ENCODE peak calls at places on chromosomes 5 and 9, in five cellular contexts. One of them, this sample, is unnamed.

GRCh38 chr9:34085581-34086500 is 37.2 kb upstream of the UBAP2 start:
- DNase-seq in esophagus squamous epithelium: no peak
- DNase-seq in transverse colon: no peak
- DNase-seq in adrenal gland: no peak
- DNase-seq in left lung: no peak
- DNase-seq in this sample: no peak

GRCh38 chr5:132180134-132180745 is 47.4 kb downstream of the P4HA2 start:
- DNase-seq in esophagus squamous epithelium: no peak
- DNase-seq in transverse colon: no peak
- DNase-seq in adrenal gland: peak; percentile 29
- DNase-seq in left lung: no peak
- DNase-seq in this sample: peak; percentile 32

GRCh38 chr9:79812507-79813261 is 240.9 kb downstream of the TLE4 start:
- DNase-seq in esophagus squamous epithelium: no peak
- DNase-seq in transverse colon: no peak
- DNase-seq in adrenal gland: no peak
- DNase-seq in left lung: no peak
- DNase-seq in this sample: no peak

GRCh38 chr5:121979691-121980090 is 17.9 kb downstream of the SRFBP1 start:
- DNase-seq in esophagus squamous epithelium: no peak
- DNase-seq in transverse colon: no peak
- DNase-seq in adrenal gland: no peak
- DNase-seq in left lung: no peak
- DNase-seq in this sample: no peak

GRCh38 chr9:136110082-136111061 is 8.3 kb downstream of the TMEM250 start:
- DNase-seq in esophagus squamous epithelium: no peak
- DNase-seq in transverse colon: no peak
- DNase-seq in adrenal gland: no peak
- DNase-seq in left lung: no peak
- DNase-seq in this sample: no peak

GRCh38 chr9:5008206-5008605 is 23.1 kb downstream of the JAK2 start:
- DNase-seq in esophagus squamous epithelium: no peak
- DNase-seq in transverse colon: no peak
- DNase-seq in adrenal gland: no peak
- DNase-seq in left lung: no peak
- DNase-seq in this sample: no peak

GRCh38 chr9:128045876-128046275 is 21.2 kb downstream of the NAIF1 start:
- DNase-seq in esophagus squamous epithelium: no peak
- DNase-seq in transverse colon: no peak
- DNase-seq in adrenal gland: no peak
- DNase-seq in left lung: no peak
- DNase-seq in this sample: no peak

GRCh38 chr9:70374962-70375618 is 39.4 kb downstream of the KLF9 start:
- DNase-seq in esophagus squamous epithelium: no peak
- DNase-seq in transverse colon: no peak
- DNase-seq in adrenal gland: no peak
- DNase-seq in left lung: no peak
- DNase-seq in this sample: no peak

GRCh38 chr9:97627624-97628023 is 5.5 kb downstream of the TSTD2 start:
- DNase-seq in esophagus squamous epithelium: no peak
- DNase-seq in transverse colon: no peak
- DNase-seq in adrenal gland: no peak
- DNase-seq in left lung: no peak
- DNase-seq in this sample: no peak

GRCh38 chr9:93355827-93356226 is 95.7 kb upstream of the FAM120A start:
- DNase-seq in esophagus squamous epithelium: no peak
- DNase-seq in transverse colon: no peak
- DNase-seq in adrenal gland: no peak
- DNase-seq in left lung: no peak
- DNase-seq in this sample: no peak

GRCh38 chr5:43000198-43000840 is 39.8 kb downstream of the ANXA2R start:
- DNase-seq in esophagus squamous epithelium: no peak
- DNase-seq in transverse colon: no peak
- DNase-seq in adrenal gland: peak; percentile 47
- DNase-seq in left lung: no peak
- DNase-seq in this sample: no peak

GRCh38 chr9:130720762-130721161 is 27.2 kb downstream of the EXOSC2 start:
- DNase-seq in esophagus squamous epithelium: no peak
- DNase-seq in transverse colon: no peak
- DNase-seq in adrenal gland: no peak
- DNase-seq in left lung: no peak
- DNase-seq in this sample: no peak

GRCh38 chr5:102959055-102959454 is 160.9 kb downstream of the GIN1 start:
- DNase-seq in esophagus squamous epithelium: no peak
- DNase-seq in transverse colon: no peak
- DNase-seq in adrenal gland: no peak
- DNase-seq in left lung: no peak
- DNase-seq in this sample: no peak

GRCh38 chr9:106420511-106420944 is 442.4 kb upstream of the ZNF462 start:
- DNase-seq in esophagus squamous epithelium: no peak
- DNase-seq in transverse colon: no peak
- DNase-seq in adrenal gland: no peak
- DNase-seq in left lung: no peak
- DNase-seq in this sample: no peak

GRCh38 chr5:77628840-77629552 is 9.5 kb downstream of the OTP start:
- DNase-seq in esophagus squamous epithelium: no peak
- DNase-seq in transverse colon: no peak
- DNase-seq in adrenal gland: no peak
- DNase-seq in left lung: no peak
- DNase-seq in this sample: no peak

GRCh38 chr9:91807640-91808246 is 142.3 kb downstream of the ROR2 start:
- DNase-seq in esophagus squamous epithelium: no peak
- DNase-seq in transverse colon: no peak
- DNase-seq in adrenal gland: no peak
- DNase-seq in left lung: no peak
- DNase-seq in this sample: no peak

GRCh38 chr9:137237759-137238726 is 3.0 kb upstream of the TUBB4B start:
- DNase-seq in esophagus squamous epithelium: no peak
- DNase-seq in transverse colon: peak; percentile 75
- DNase-seq in adrenal gland: no peak
- DNase-seq in left lung: no peak
- DNase-seq in this sample: peak; percentile 78

DNA sequence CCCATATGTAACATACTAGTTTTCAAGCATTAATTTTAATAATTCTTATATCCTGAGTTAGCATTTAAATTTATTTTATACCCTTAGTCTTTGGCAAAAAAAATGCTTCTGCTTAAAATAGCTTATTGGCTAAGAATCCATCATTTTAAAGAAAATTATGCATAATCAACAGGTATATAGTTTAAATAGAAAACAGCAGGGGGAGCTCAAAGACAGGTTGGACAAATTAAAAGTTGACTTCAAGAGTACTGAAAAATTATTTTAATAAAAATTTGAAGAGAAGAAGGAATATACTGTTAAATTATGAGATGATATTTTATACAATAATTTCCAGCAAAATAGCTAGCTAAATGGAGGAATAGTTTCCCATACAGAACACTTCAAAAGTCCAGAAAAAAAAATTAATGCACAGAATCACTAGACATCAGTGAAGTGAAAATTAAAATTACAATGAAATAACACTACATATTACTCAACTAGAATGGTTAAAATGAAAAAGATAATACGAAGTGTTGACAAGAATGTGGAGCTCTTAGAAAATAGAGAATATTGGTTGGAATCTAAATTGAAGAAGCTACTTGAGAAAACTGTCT is 387.1 kb downstream of the PDE4D start:
- DNase-seq in esophagus squamous epithelium: no peak
- DNase-seq in transverse colon: no peak
- DNase-seq in adrenal gland: no peak
- DNase-seq in left lung: no peak
- DNase-seq in this sample: no peak
- TF ChIP-seq CTCF in esophagus squamous epithelium: peak; percentile 41
- TF ChIP-seq CTCF in transverse colon: peak; percentile 59
- TF ChIP-seq CTCF in adrenal gland: peak; percentile 21
- TF ChIP-seq CTCF in left lung: peak; percentile 38
- TF ChIP-seq CTCF in this sample: peak; percentile 43

GRCh38 chr9:90795879-90796317 is 5.7 kb upstream of the SYK start:
- DNase-seq in esophagus squamous epithelium: no peak
- DNase-seq in transverse colon: no peak
- DNase-seq in adrenal gland: no peak
- DNase-seq in left lung: no peak
- DNase-seq in this sample: no peak
- H3K4me1 ChIP-seq in esophagus squamous epithelium: peaks cover 3% of the 10 kb centered on the region
- H3K4me1 ChIP-seq in transverse colon: peaks cover 2% of the 10 kb centered on the region
- H3K4me1 ChIP-seq in adrenal gland: no peaks in the 10 kb centered on the region
- H3K4me1 ChIP-seq in left lung: peaks cover 13% of the 10 kb centered on the region
- H3K4me1 ChIP-seq in this sample: no peaks in the 10 kb centered on the region

GRCh38 chr9:125177888-125178287 is 11.7 kb downstream of the PPP6C start:
- DNase-seq in esophagus squamous epithelium: no peak
- DNase-seq in transverse colon: no peak
- DNase-seq in adrenal gland: no peak
- DNase-seq in left lung: no peak
- DNase-seq in this sample: no peak

GRCh38 chr9:125189011-125189360 is 617 bp downstream of the PPP6C start:
- DNase-seq in esophagus squamous epithelium: no peak
- DNase-seq in transverse colon: peak; percentile 37
- DNase-seq in adrenal gland: peak; percentile 33
- DNase-seq in left lung: no peak
- DNase-seq in this sample: peak; percentile 41

GRCh38 chr9:125180876-125181275 is 8.7 kb downstream of the PPP6C start:
- DNase-seq in esophagus squamous epithelium: no peak
- DNase-seq in transverse colon: no peak
- DNase-seq in adrenal gland: no peak
- DNase-seq in left lung: no peak
- DNase-seq in this sample: no peak

GRCh38 chr9:125183561-125183960 is 6.0 kb downstream of the PPP6C start:
- DNase-seq in esophagus squamous epithelium: no peak
- DNase-seq in transverse colon: no peak
- DNase-seq in adrenal gland: no peak
- DNase-seq in left lung: no peak
- DNase-seq in this sample: peak; percentile 31

DNA sequence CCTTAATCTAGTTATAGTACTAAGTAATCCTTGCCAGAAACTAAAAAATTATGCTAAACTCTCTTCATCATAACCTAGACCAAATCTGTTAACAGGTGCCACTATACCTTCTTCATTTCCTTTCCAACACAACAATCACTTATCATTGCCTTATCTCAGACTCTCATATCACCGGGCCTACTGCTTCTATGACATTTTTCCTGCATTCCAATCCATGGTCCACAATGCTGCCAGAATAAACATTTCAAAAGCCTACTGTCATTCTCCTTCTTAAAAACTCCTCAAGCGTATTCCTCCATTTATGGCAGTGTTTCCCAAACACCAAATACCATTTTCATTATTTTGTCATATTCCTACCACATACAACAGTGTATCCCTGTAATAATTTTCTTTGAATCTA is 6.5 kb downstream of the PPP6C start:
- DNase-seq in esophagus squamous epithelium: no peak
- DNase-seq in transverse colon: no peak
- DNase-seq in adrenal gland: no peak
- DNase-seq in left lung: no peak
- DNase-seq in this sample: no peak
- H3K27ac ChIP-seq in esophagus squamous epithelium: no peak overlapping the region
- H3K27ac ChIP-seq in transverse colon: peak overlapping the region; percentile 68
- H3K27ac ChIP-seq in adrenal gland: no peak overlapping the region
- H3K27ac ChIP-seq in left lung: no peak overlapping the region
- H3K27ac ChIP-seq in this sample: no peak overlapping the region

GRCh38 chr9:16571127-16571848 is 299.2 kb downstream of the BNC2 start:
- DNase-seq in esophagus squamous epithelium: no peak
- DNase-seq in transverse colon: no peak
- DNase-seq in adrenal gland: no peak
- DNase-seq in left lung: no peak
- DNase-seq in this sample: peak; percentile 49

GRCh38 chr9:16575878-16576245 is 294.6 kb downstream of the BNC2 start:
- DNase-seq in esophagus squamous epithelium: no peak
- DNase-seq in transverse colon: no peak
- DNase-seq in adrenal gland: no peak
- DNase-seq in left lung: no peak
- DNase-seq in this sample: no peak

GRCh38 chr9:16572005-16572727 is 298.3 kb downstream of the BNC2 start:
- DNase-seq in esophagus squamous epithelium: no peak
- DNase-seq in transverse colon: no peak
- DNase-seq in adrenal gland: no peak
- DNase-seq in left lung: no peak
- DNase-seq in this sample: peak; percentile 25

GRCh38 chr9:16579872-16580432 is 290.5 kb downstream of the BNC2 start:
- DNase-seq in esophagus squamous epithelium: no peak
- DNase-seq in transverse colon: no peak
- DNase-seq in adrenal gland: no peak
- DNase-seq in left lung: no peak
- DNase-seq in this sample: peak; percentile 51

DNA sequence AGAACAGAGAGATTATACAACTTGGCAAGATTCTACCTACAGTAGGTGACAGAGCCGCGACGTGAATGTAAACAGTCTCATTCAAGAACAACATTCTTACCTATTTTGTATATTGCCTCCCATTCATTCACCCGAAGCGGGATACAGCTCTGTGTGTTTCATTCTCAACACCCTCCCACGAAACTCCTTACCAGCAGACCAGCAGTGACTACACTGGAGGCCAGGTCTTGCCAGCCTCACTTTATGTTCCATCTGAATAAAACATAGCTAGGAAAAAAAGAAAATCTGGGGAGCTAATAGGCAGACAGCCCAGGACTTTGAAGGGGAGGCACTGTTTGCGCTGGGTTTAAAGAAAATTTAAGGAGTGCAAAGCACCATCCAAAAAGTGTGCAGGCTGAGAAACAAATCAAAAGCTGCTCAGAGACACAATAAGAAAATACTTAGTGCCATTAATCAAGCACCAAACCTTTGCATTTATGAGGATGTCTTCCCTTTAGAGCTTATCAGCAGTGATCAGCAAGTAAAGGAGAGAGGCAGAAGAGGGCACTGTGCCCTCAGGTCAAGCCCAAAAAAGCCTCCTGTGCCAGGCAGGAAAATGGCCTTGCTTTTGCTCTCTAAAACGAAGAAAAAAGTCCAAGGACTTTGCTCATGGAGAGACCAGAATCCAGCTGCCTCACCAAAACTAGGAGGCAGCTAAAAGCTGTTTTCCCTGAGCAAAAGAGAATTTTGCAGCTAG is 295.2 kb downstream of the BNC2 start:
- DNase-seq in esophagus squamous epithelium: no peak
- DNase-seq in transverse colon: no peak
- DNase-seq in adrenal gland: peak; percentile 36
- DNase-seq in left lung: no peak
- DNase-seq in this sample: no peak
- TF ChIP-seq CTCF in esophagus squamous epithelium: no peak
- TF ChIP-seq CTCF in transverse colon: no peak
- TF ChIP-seq CTCF in adrenal gland: no peak
- TF ChIP-seq CTCF in left lung: no peak
- TF ChIP-seq CTCF in this sample: no peak